ENCODE peak calls at places on chromosomes 16 and 17, in six cellular contexts. W is HS-5; Z is T-cell; S is left ventricle myocardium inferior; X is stimulated activated CD4-positive, alpha-beta T cell treated with anti-CD3 and anti-CD28 coated beads, Interleukin-15, amount 100 ng/mL, for 1 hour; A is activated CD4-positive, CD25-positive, alpha-beta regulatory T cell. N is an unnamed sample.
A peak's percentile ranks its signal among the peaks of the same experiment; 100 is the strongest.

GRCh38 chr17:56821847-56822534 is 11.7 kb downstream of the C17orf67 start:
- DNase-seq in W (no peak), Z (no peak), X (no peak), A (no peak), S (no peak), N (no peak)

GRCh38 chr16:51877686-51878085 is 669.3 kb downstream of the TOX3 start:
- DNase-seq in W (no peak), X (no peak), S (no peak), A (no peak), Z (no peak), N (peak; percentile 68)

GRCh38 chr17:57114085-57114673 is 29.1 kb downstream of the AKAP1 start:
- DNase-seq in S (peak; percentile 56), A (peak; percentile 53), Z (no peak), W (peak; percentile 4), X (peak; percentile 34), N (peak; percentile 3)

GRCh38 chr17:57562231-57562630 is 182.9 kb downstream of the CCDC182 start:
- DNase-seq in Z (no peak), W (no peak), A (no peak), X (no peak), S (no peak), N (no peak)

GRCh38 chr17:77214743-77215142 is 74.0 kb downstream of the SEC14L1 start:
- DNase-seq in X (no peak), S (no peak), Z (no peak), W (no peak), A (no peak), N (no peak)

GRCh38 chr17:73003487-73003886 is 89.0 kb downstream of the SLC39A11 start:
- DNase-seq in A (no peak), Z (no peak), W (no peak), S (no peak), X (no peak), N (no peak)

GRCh38 chr16:58051296-58051695 is 25.7 kb downstream of the MMP15 start:
- DNase-seq in X (no peak), W (no peak), S (no peak), A (no peak), Z (no peak), N (no peak)

GRCh38 chr16:51674615-51675014 is 523.5 kb upstream of the SALL1 start:
- DNase-seq in X (no peak), A (no peak), W (no peak), S (no peak), Z (no peak), N (no peak)

GRCh38 chr17:31190351-31190750 is 95.6 kb downstream of the NF1 start:
- DNase-seq in X (no peak), Z (no peak), A (no peak), S (no peak), W (no peak), N (peak; percentile 6)

GRCh38 chr17:588519-588918 is 126.1 kb downstream of the VPS53 start:
- DNase-seq in S (no peak), W (no peak), Z (no peak), X (no peak), A (no peak), N (no peak)

GRCh38 chr17:14070344-14071007 is 1.2 kb downstream of the COX10 start:
- DNase-seq in W (no peak), S (no peak), X (no peak), Z (no peak), A (no peak), N (no peak)

GRCh38 chr16:22239131-22239805 is 33.2 kb downstream of the EEF2K start:
- DNase-seq in S (no peak), A (no peak), X (no peak), Z (no peak), W (no peak), N (no peak)

GRCh38 chr16:5693426-5693825 is 595.8 kb upstream of the EEF2KMT start:
- DNase-seq in S (no peak), X (no peak), Z (no peak), A (no peak), W (no peak), N (no peak)